ENCODE peak calls at places on chromosomes 5 and 9, in ten cellular contexts. R is lung; M is esophagus squamous epithelium; O is BE2C; V is astrocyte; F is aorta; T is body of pancreas; Q is CD8-positive, alpha-beta T cell; Y is right cardiac atrium; H is uterus. C is an unnamed sample.

GRCh38 chr5:96080557-96080956 is 118.9 kb upstream of the ELL2 start:
- DNase-seq in R (no peak), M (no peak), O (no peak), V (peak; percentile 79), F (no peak), T (no peak), Q (no peak), Y (no peak), H (no peak), C (peak; percentile 69)

GRCh38 chr9:120913673-120914266 is 12.8 kb downstream of the TRAF1 start:
- DNase-seq in R (no peak), M (no peak), O (no peak), V (no peak), F (peak; percentile 37), T (no peak), Q (no peak), Y (peak; percentile 32), H (no peak), C (peak; percentile 12)

GRCh38 chr5:118614701-118615475 is 373.5 kb downstream of the DTWD2 start:
- DNase-seq in R (no peak), M (no peak), O (no peak), V (no peak), F (no peak), T (no peak), Q (no peak), Y (no peak), H (no peak), C (no peak)

GRCh38 chr5:133882107-133882695 is 86.2 kb downstream of the C5orf15 start:
- DNase-seq in R (no peak), M (no peak), O (no peak), V (no peak), F (no peak), T (no peak), Q (no peak), Y (no peak), H (no peak), C (no peak)

GRCh38 chr5:40410939-40411635 is 268.6 kb upstream of the PTGER4 start:
- DNase-seq in R (no peak), M (no peak), O (no peak), V (peak; percentile 22), F (no peak), T (no peak), Q (no peak), Y (no peak), H (no peak), C (peak; percentile 37)

GRCh38 chr5:115733607-115734006 is 82.9 kb downstream of the CDO1 start:
- DNase-seq in R (no peak), M (no peak), O (no peak), V (no peak), F (no peak), T (no peak), Q (no peak), Y (no peak), H (no peak), C (no peak)

GRCh38 chr5:64923151-64923685 is 154.5 kb downstream of the CWC27 start:
- DNase-seq in R (no peak), M (no peak), O (peak; percentile 5), V (peak; percentile 68), F (peak; percentile 11), T (no peak), Q (no peak), Y (no peak), H (no peak), C (peak; percentile 9)

GRCh38 chr5:5524327-5524726 is 101.8 kb downstream of the ICE1 start:
- DNase-seq in R (no peak), M (no peak), O (no peak), V (no peak), F (no peak), T (no peak), Q (no peak), Y (no peak), H (no peak), C (no peak)

GRCh38 chr9:37034320-37034937 is 361 bp upstream of the PAX5 start:
- DNase-seq in R (no peak), M (no peak), O (no peak), V (no peak), F (no peak), T (no peak), Q (no peak), Y (peak; percentile 52), H (no peak), C (peak; percentile 38)

GRCh38 chr5:71588533-71588885 is 1.4 kb downstream of the MCCC2 start:
- DNase-seq in R (no peak), M (no peak), O (no peak), V (no peak), F (no peak), T (no peak), Q (no peak), Y (no peak), H (no peak), C (no peak)

DNA sequence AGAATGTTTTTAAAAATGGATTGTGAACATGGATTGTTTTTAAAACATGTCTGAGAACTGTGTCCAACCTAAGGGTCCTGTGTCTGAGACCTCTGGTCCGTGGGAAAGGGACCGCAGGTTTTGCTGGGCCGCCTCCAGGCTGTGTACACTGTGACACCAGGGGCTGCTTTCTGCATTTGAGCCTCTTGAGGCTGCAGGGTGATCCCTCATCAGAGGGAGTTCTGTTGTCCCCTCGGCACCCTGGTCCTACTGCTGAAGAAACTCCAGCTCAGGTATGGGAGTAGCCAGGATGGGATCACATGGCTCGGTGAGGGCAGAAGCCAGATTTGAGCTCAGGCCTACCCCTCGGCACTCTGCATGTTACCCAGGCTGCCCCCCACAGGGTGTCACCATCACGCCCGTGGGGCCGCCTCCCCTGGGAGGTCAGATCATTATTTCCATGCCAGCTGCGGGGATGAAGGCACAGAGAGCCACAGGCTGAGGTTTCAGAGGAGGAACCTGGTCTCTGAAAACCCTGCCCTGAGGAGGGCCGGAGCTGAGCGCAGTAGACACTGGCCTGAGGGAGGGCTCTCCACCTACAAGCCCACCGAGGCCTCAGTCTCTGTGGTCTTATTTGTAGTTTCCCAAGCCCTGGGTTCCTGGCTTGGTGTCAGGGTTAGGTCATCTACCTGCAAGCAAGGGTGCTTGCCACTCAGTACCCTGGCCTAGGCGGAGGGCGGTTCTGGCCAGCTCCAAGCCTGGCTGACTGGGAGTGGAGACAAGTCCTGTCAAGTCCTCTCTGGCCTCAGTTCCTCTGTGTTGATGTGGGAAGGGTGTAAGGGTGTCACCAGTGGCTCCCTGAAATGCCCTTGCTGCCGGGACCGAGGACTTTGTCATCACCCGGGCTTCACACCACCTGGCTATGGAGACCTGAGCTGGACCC is 2.8 kb downstream of the PRR7 start:
- DNase-seq in R (no peak), M (no peak), O (no peak), V (no peak), F (no peak), T (no peak), Q (no peak), Y (no peak), H (no peak), C (no peak)
- H3K4me3 ChIP-seq in R (no peak overlapping the region), M (no peak overlapping the region), O (no peak overlapping the region), V (no peak overlapping the region), F (no peak overlapping the region), T (no peak overlapping the region), Q (no peak overlapping the region), Y (no peak overlapping the region), H (no peak overlapping the region), C (no peak overlapping the region)

GRCh38 chr5:141782991-141783598 is 95.1 kb downstream of the PCDH1 start:
- DNase-seq in R (no peak), M (no peak), O (no peak), V (peak; percentile 36), F (no peak), T (no peak), Q (no peak), Y (no peak), H (no peak), C (peak; percentile 40)
- H3K27me3 ChIP-seq in R (no peaks in the 10 kb centered on the region), M (no peaks in the 10 kb centered on the region), O (no peaks in the 10 kb centered on the region), V (peaks cover 9% of the 10 kb centered on the region), F (no peaks in the 10 kb centered on the region), T (no peaks in the 10 kb centered on the region), Q (no peaks in the 10 kb centered on the region), Y (no peaks in the 10 kb centered on the region), H (no peaks in the 10 kb centered on the region), C (peaks cover 8% of the 10 kb centered on the region)

DNA sequence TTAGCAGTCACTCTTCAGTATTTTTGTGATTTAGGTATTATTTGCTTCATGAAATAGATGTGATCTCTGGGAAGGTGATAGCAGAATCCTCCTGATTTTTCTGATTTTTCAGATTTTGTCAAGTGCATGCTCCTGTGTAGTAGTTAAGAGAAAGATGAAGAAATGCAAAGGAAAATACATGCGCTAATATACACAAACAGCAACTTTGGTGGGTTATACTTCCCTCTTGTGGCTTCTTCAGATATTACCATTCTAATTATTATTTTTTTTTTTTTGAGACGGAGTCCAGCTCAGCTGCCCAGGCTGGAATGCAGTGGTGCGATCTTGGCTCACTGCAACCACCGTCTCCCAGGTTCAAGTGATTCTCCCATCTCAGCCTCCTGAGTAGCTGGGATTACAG is 31.7 kb downstream of the LMNB1 start:
- DNase-seq in R (no peak), M (no peak), O (no peak), V (no peak), F (no peak), T (no peak), Q (no peak), Y (no peak), H (no peak), C (peak; percentile 58)
- H3K4me1 ChIP-seq in R (peaks cover 2% of the 10 kb centered on the region), M (peaks cover 11% of the 10 kb centered on the region), O (no peaks in the 10 kb centered on the region), V (peaks cover 23% of the 10 kb centered on the region), F (no peaks in the 10 kb centered on the region), T (no peaks in the 10 kb centered on the region), Q (no peaks in the 10 kb centered on the region), Y (peaks cover 4% of the 10 kb centered on the region), H (no peaks in the 10 kb centered on the region), C (peaks cover 27% of the 10 kb centered on the region)

DNA sequence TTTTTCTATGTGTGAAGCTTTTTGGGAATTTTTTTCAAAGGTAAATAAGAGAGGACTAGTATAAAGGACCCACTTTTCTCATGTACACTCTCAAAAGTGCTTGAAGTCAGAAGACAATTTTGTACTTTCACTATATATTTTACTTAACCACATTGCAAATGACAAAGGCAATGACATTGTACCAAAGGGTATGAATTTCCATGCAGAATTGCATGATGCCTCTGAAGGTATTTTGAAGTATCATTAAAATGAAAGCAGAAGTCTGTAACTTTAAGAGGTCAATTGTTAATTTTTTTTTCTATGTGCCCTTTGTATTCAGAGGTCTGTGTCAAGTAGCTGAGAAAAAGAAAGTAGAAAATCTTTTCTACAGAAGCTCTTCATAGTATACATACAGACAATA is 84.7 kb downstream of the ST8SIA4 start:
- DNase-seq in R (no peak), M (no peak), O (no peak), V (no peak), F (no peak), T (no peak), Q (no peak), Y (no peak), H (no peak), C (no peak)
- H3K4me3 ChIP-seq in R (no peak overlapping the region), M (no peak overlapping the region), O (no peak overlapping the region), V (no peak overlapping the region), F (no peak overlapping the region), T (no peak overlapping the region), Q (no peak overlapping the region), Y (no peak overlapping the region), H (no peak overlapping the region), C (no peak overlapping the region)